ENCODE peak calls at places on chromosome 21, in four cellular contexts. P is HTR-8/SVneo, D is renal cortical epithelial cell, X is fibroblast of mammary gland. Q is an unnamed sample.

GRCh38 chr21:38989745-38990423 is 184.2 kb downstream of the ETS2 start:
- DNase-seq in X (peak; percentile 92), P (no peak), D (peak; percentile 48), Q (peak; percentile 85)

GRCh38 chr21:35084869-35085268 is 35.8 kb upstream of the RUNX1 start:
- DNase-seq in D (peak; percentile 72), X (peak; percentile 90), P (peak; percentile 69), Q (no peak)

GRCh38 chr21:39087976-39088370 is 95.3 kb downstream of the PSMG1 start:
- DNase-seq in D (no peak), P (no peak), X (no peak), Q (no peak)

GRCh38 chr21:16408280-16408669 is 678.5 kb downstream of the USP25 start:
- DNase-seq in X (no peak), D (no peak), P (no peak), Q (no peak)

GRCh38 chr21:34204481-34205439 is 131.4 kb downstream of the MRPS6 start:
- DNase-seq in D (no peak), X (no peak), P (no peak), Q (no peak)

GRCh38 chr21:45338326-45339017 is 50.8 kb upstream of the POFUT2 start:
- DNase-seq in P (no peak), X (no peak), D (no peak), Q (peak; percentile 48)

GRCh38 chr21:28818663-28819278 is 173.9 kb downstream of the LTN1 start:
- DNase-seq in P (no peak), X (peak; percentile 64), D (no peak), Q (no peak)

GRCh38 chr21:36757246-36757645 is 58.3 kb downstream of the SIM2 start:
- DNase-seq in X (no peak), P (no peak), D (no peak), Q (no peak)

GRCh38 chr21:33302055-33302454 is 22.7 kb upstream of the IFNAR1 start:
- DNase-seq in D (no peak), P (no peak), X (no peak), Q (no peak)

GRCh38 chr21:31216206-31216605 is 127.9 kb downstream of the TIAM1 start:
- DNase-seq in D (no peak), P (no peak), X (no peak), Q (no peak)

GRCh38 chr21:22211943-22212342 is 1213.7 kb downstream of the NCAM2 start:
- DNase-seq in P (no peak), D (no peak), X (no peak), Q (no peak)

GRCh38 chr21:32214654-32215305 is 64.1 kb downstream of the MIS18A start:
- DNase-seq in D (no peak), P (no peak), X (no peak), Q (no peak)

GRCh38 chr21:38679531-38679930 is 126.2 kb upstream of the ETS2 start:
- DNase-seq in D (peak; percentile 74), P (peak; percentile 54), X (peak; percentile 60), Q (no peak)

GRCh38 chr21:46409641-46410406 is 48.9 kb upstream of the DIP2A start:
- DNase-seq in P (no peak), D (no peak), X (no peak), Q (peak; percentile 23)

GRCh38 chr21:41966872-41967621 is 13.2 kb upstream of the C2CD2 start:
- DNase-seq in D (no peak), P (no peak), X (no peak), Q (no peak)

GRCh38 chr21:42098957-42099547 is 27.9 kb downstream of the UMODL1 start:
- DNase-seq in P (no peak), X (no peak), D (no peak), Q (no peak)